ENCODE peak calls at places on chromosome 9, in eight cellular contexts. Z is endothelial cell of umbilical vein, D is colonic mucosa, Y is RWPE2, A is neural progenitor cell, L is heart left ventricle, P is ovary, V is AG04450. H is an unnamed sample.

GRCh38 chr9:70484232-70485130 is 70.0 kb upstream of the KLF9 start:
- DNase-seq in L (no peak), Z (peak), D (peak), V (peak), A (peak), P (no peak), Y (no peak), H (no peak)

GRCh38 chr9:38142201-38142600 is 73.2 kb upstream of the SHB start:
- DNase-seq in A (no peak), V (no peak), Y (no peak), P (no peak), Z (no peak), L (no peak), D (no peak), H (no peak)

GRCh38 chr9:114613087-114613486 is 2.0 kb downstream of the TMEM268 start:
- DNase-seq in D (no peak), Y (no peak), V (no peak), L (no peak), Z (no peak), P (no peak), A (no peak), H (no peak)

GRCh38 chr9:875119-875962 is 33.8 kb downstream of the DMRT1 start:
- DNase-seq in V (no peak), D (no peak), L (no peak), Y (no peak), A (no peak), P (no peak), Z (no peak), H (no peak)

GRCh38 chr9:137390553-137391410 is 32.2 kb downstream of the EXD3 start:
- DNase-seq in D (peak), L (no peak), Z (no peak), V (no peak), P (no peak), Y (no peak), A (no peak), H (no peak)

GRCh38 chr9:72933730-72934665 is 18.9 kb downstream of the ALDH1A1 start:
- DNase-seq in L (no peak), Z (no peak), D (no peak), A (no peak), V (no peak), P (no peak), Y (no peak), H (no peak)

GRCh38 chr9:4704129-4704528 is 24.8 kb downstream of the CDC37L1 start:
- DNase-seq in D (no peak), V (no peak), Z (no peak), Y (no peak), L (no peak), A (no peak), P (no peak), H (no peak)

GRCh38 chr9:26656003-26656940 is 236.3 kb downstream of the CAAP1 start:
- DNase-seq in Z (peak), A (peak), D (no peak), V (no peak), P (no peak), Y (no peak), L (no peak), H (no peak)

GRCh38 chr9:78366827-78367226 is 69.9 kb downstream of the PSAT1 start:
- DNase-seq in V (no peak), Z (no peak), D (no peak), Y (no peak), A (peak), L (no peak), P (no peak), H (no peak)

GRCh38 chr9:84990416-84990815 is 320.9 kb downstream of the NTRK2 start:
- DNase-seq in Y (no peak), L (no peak), Z (no peak), V (no peak), D (no peak), A (peak), P (no peak), H (no peak)

GRCh38 chr9:126164796-126165525 is 161.7 kb upstream of the MVB12B start:
- DNase-seq in D (no peak), Z (no peak), V (no peak), A (no peak), L (no peak), P (no peak), Y (no peak), H (no peak)

GRCh38 chr9:98795970-98796363 is 388 bp downstream of the ANKS6 start:
- DNase-seq in D (peak), Y (no peak), A (peak), P (no peak), Z (no peak), V (no peak), L (no peak), H (no peak)

GRCh38 chr9:28916348-28916747 is 1343.1 kb upstream of the C9orf72 start:
- DNase-seq in A (no peak), D (peak), V (no peak), P (no peak), Y (no peak), Z (no peak), L (no peak), H (no peak)

GRCh38 chr9:85262333-85262732 is 479.4 kb downstream of the AGTPBP1 start:
- DNase-seq in Z (peak), D (no peak), A (no peak), P (no peak), Y (no peak), L (no peak), V (no peak), H (no peak)

GRCh38 chr9:28547469-28547981 is 974.2 kb upstream of the C9orf72 start:
- DNase-seq in V (no peak), A (no peak), Z (no peak), D (no peak), L (no peak), Y (no peak), P (no peak), H (no peak)

GRCh38 chr9:123678038-123678877 is 251.7 kb downstream of the DENND1A start:
- DNase-seq in A (no peak), D (peak), P (no peak), L (no peak), Y (no peak), V (no peak), Z (peak), H (no peak)

GRCh38 chr9:106588601-106589000 is 274.4 kb upstream of the ZNF462 start:
- DNase-seq in D (no peak), V (no peak), A (no peak), P (no peak), Z (no peak), Y (peak), L (no peak), H (no peak)

GRCh38 chr9:85645909-85646627 is 95.7 kb downstream of the AGTPBP1 start:
- DNase-seq in L (no peak), V (no peak), D (no peak), A (no peak), Z (no peak), P (no peak), Y (no peak), H (no peak)

GRCh38 chr9:129866373-129867137 is 31.3 kb downstream of the USP20 start:
- DNase-seq in Z (no peak), L (no peak), V (no peak), Y (no peak), D (no peak), P (no peak), A (no peak), H (no peak)

GRCh38 chr9:34576593-34576935 is 13.0 kb downstream of the CNTFR start:
- DNase-seq in P (no peak), Z (no peak), V (no peak), Y (no peak), D (no peak), A (no peak), L (no peak), H (no peak)

GRCh38 chr9:126569036-126569435 is 44.7 kb upstream of the LMX1B start:
- DNase-seq in L (no peak), A (no peak), Y (no peak), P (no peak), Z (peak), V (no peak), D (no peak), H (no peak)

GRCh38 chr9:20427359-20427758 is 194.9 kb downstream of the MLLT3 start:
- DNase-seq in V (no peak), P (no peak), Y (no peak), D (no peak), A (no peak), L (no peak), Z (no peak), H (no peak)

GRCh38 chr9:136028760-136029470 is 66.2 kb downstream of the NACC2 start:
- DNase-seq in Z (no peak), A (no peak), P (no peak), L (no peak), V (no peak), Y (peak), D (no peak), H (no peak)

GRCh38 chr9:127904888-127905728 is 5.7 kb upstream of the ST6GALNAC6 start:
- DNase-seq in P (peak), L (no peak), D (peak), Y (no peak), Z (no peak), V (no peak), A (no peak), H (no peak)

GRCh38 chr9:37953775-37954437 is 50.0 kb upstream of the SLC25A51 start:
- DNase-seq in Y (peak), A (no peak), L (peak), Z (peak), D (no peak), V (peak), P (peak), H (no peak)

GRCh38 chr9:90007516-90008430 is 403.0 kb downstream of the GADD45G start:
- DNase-seq in V (peak), Z (no peak), L (no peak), Y (no peak), P (no peak), D (no peak), A (no peak), H (no peak)

GRCh38 chr9:551986-552930 is 289.2 kb upstream of the DMRT1 start:
- DNase-seq in V (no peak), Z (no peak), A (no peak), P (no peak), D (no peak), L (no peak), Y (no peak), H (no peak)

GRCh38 chr9:98929096-98929495 is 14.6 kb upstream of the COL15A1 start:
- DNase-seq in Y (no peak), V (peak), D (no peak), L (no peak), Z (no peak), A (no peak), P (no peak), H (no peak)

DNA sequence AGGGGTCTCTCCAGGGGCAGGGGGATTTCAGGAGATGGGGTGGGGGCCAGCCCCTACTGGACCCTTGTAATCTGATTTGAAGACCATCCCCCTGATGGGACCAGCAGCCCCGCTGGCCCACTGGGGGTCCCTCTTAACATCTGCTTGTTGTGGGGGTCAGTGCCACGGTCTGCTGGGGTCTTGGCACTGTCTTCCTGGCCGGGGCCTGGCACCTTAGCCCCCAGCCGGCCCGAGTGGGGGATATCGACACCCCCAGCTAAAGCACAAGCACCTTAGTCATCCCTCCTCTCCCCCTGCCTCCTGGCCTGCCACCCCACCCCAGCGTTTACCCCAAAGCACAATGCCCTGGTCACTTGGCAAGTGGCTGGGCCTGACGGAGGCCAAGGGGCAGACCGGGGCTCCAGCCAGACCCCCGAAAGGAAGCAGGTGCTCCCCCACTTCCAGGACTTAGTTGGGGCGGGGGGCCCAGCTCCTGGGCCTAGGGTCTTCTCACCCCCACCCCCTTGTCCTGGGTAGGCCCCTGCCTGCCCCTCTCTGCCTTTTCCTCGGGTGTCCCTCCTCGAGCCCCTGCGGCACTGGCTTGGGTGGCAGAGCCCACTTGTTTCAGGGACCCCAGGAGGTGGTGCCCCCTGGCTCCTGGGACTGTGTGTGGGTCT is 1.4 kb upstream of the NFX1 start:
- DNase-seq in L (peak), D (no peak), Y (no peak), Z (no peak), A (no peak), P (peak), V (no peak), H (no peak)
- H3K27ac ChIP-seq in L (peak), D (peak), Y (peak), Z (no peak), A (no peak), P (peak), V (peak), H (peak)

GRCh38 chr9:110971705-110972104 is 66.6 kb downstream of the LPAR1 start:
- DNase-seq in Y (no peak), P (no peak), L (no peak), D (no peak), A (no peak), Z (no peak), V (no peak), H (no peak)
- TF ChIP-seq CTCF in Y (no peak), P (no peak), L (no peak), D (no peak), A (no peak), Z (no peak), V (no peak), H (no peak)

GRCh38 chr9:95807326-95807947 is 68.1 kb upstream of the ERCC6L2 start:
- DNase-seq in P (peak), L (peak), Z (peak), Y (no peak), A (no peak), D (no peak), V (no peak), H (no peak)
- H3K4me3 ChIP-seq in P (no peak), L (no peak), Z (no peak), Y (no peak), A (no peak), D (no peak), V (no peak), H (no peak)

DNA sequence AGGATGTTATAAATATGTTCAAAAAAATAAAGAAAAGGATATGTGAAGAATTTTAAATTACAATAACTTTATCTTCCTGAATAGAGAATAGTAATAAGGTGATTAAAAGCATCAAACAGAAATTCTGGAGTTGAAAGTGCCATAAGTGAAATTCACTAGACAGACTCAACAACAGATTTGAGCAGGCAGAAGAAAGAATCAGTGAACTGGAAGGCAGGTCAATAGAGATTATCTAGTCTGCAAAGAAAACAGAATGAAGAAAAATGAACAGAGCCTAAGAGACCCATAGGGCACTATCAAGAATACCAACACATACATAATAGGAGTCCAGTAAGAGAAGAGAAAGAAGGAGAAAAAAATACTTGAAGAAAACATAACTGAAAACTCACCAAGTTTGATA is 162.1 kb downstream of the ROR2 start:
- DNase-seq in Z (no peak), D (no peak), L (no peak), V (no peak), Y (no peak), A (no peak), P (no peak), H (no peak)
- H3K27ac ChIP-seq in Z (no peak), D (no peak), L (no peak), V (no peak), Y (no peak), A (no peak), P (no peak), H (no peak)

H was measured in left ventricle myocardium inferior.